ENCODE peak calls at places on chromosomes 4 and X, in five cellular contexts. Z, B, M, W and K are unnamed samples.

GRCh38 chrX:68894142-68894512 is 65.3 kb downstream of the EFNB1 start:
- DNase-seq in B (no peak), M (no peak), W (no peak), Z (no peak), K (no peak)

GRCh38 chrX:336227-336626 is 17.6 kb upstream of the GTPBP6 start:
- DNase-seq in M (no peak), Z (no peak), B (no peak), W (no peak), K (no peak)

GRCh38 chr4:55609393-55609821 is 17.4 kb upstream of the PDCL2 start:
- DNase-seq in Z (peak; percentile 53), B (no peak), W (peak; percentile 83), M (no peak), K (no peak)

GRCh38 chrX:9885150-9885549 is 82.0 kb upstream of the CLDN34 start:
- DNase-seq in Z (peak; percentile 74), B (peak; percentile 14), W (peak; percentile 22), M (no peak), K (peak; percentile 34)

GRCh38 chr4:8699479-8700145 is 107.0 kb downstream of the CPZ start:
- DNase-seq in B (no peak), W (no peak), Z (no peak), M (no peak), K (no peak)

GRCh38 chrX:136658151-136658550 is 10.2 kb downstream of the CD40LG start:
- DNase-seq in B (no peak), M (no peak), Z (no peak), W (no peak), K (no peak)

GRCh38 chr4:38566811-38567398 is 97.1 kb upstream of the KLF3 start:
- DNase-seq in W (peak; percentile 15), B (no peak), Z (no peak), M (no peak), K (no peak)

GRCh38 chr4:145041378-145041777 is 56.6 kb downstream of the ANAPC10 start:
- DNase-seq in Z (no peak), M (no peak), W (no peak), B (no peak), K (no peak)

GRCh38 chr4:151540728-151541437 is 131.9 kb downstream of the FHIP1A start:
- DNase-seq in M (no peak), W (peak; percentile 92), Z (peak; percentile 95), B (peak; percentile 97), K (no peak)

GRCh38 chr4:80197601-80198444 is 520 bp downstream of the PRDM8 start:
- DNase-seq in B (no peak), M (no peak), W (no peak), Z (no peak), K (no peak)

DNA sequence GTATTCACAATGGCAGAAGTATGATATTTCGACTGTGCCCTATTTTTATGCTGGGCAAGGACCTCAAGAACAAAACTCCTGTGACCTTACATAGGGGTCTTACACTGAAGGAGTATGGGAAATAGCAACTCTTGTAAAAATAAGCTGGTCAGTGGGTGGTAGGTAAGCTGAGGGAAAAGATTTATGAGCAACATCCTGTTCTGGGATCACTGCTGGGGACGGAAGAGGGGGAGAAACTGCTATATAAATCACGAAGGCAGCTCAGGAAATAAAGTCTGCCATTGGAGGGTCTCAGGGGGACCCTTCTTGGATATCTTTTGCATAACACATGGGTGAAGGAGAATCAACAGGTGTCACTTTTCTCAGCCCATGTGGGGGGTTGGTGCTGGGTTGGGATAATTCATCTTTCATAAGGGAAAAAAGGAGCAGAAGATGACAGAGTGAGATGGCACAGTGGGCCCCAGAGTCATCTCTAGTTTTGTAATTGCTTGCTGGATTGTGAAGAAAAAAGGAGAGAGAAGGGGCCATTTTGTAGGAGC is 33.7 kb downstream of the AFF1 start:
- DNase-seq in Z (no peak), W (no peak), B (no peak), M (no peak), K (no peak)
- TF ChIP-seq CTCF in Z (no peak), W (no peak), B (no peak), M (no peak), K (no peak)

DNA sequence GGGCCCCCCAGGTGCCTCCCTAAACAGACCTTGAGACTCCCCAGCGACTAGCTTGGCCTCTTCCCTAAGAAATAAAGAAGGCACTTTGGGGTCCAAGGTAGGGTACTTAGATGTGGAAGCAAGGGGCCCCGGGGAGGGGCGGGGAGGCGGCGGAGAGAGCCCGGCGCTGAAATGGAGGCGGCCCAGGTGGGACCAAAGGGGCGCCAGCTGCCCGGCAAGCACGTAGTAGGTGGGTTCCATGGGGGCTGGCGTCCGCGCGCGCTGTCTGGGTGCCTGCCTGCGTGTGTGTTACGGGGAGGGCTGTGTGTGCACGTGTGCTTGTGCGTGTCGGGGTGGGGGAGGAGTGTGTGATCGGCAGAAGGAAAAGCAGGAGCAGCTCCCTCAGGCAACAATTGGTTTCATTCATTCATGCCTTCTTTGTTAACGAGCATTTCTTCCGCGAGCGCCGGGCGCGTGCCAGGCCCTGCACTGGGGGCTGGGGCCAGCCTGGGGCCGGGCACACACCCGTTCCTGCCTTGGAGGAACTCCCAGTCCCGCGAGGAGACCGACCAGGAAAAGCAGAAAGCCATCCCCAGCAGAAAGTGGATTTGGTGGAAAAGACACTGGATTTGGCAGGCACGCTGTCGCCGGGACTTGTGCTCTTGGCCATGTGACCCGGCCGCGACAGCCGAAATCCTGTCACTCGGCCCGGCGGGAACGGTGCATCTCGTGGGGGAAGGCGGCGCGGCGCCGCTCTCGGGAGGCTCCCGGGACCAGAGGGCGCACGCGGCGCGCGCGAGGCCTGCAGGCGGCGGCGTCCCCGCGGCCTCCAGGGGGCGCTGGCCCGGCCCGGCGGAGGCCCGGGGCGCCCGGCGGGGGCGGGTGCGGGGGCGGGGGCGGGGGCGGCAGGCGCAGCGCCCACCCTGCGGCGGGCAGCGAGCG is 3.3 kb upstream of the DUSP9 start:
- DNase-seq in B (no peak), Z (peak; percentile 19), M (no peak), W (no peak), K (no peak)
- TF ChIP-seq CTCF in B (peak; percentile 59), Z (peak; percentile 31), M (no peak), W (no peak), K (peak; percentile 27)

DNA sequence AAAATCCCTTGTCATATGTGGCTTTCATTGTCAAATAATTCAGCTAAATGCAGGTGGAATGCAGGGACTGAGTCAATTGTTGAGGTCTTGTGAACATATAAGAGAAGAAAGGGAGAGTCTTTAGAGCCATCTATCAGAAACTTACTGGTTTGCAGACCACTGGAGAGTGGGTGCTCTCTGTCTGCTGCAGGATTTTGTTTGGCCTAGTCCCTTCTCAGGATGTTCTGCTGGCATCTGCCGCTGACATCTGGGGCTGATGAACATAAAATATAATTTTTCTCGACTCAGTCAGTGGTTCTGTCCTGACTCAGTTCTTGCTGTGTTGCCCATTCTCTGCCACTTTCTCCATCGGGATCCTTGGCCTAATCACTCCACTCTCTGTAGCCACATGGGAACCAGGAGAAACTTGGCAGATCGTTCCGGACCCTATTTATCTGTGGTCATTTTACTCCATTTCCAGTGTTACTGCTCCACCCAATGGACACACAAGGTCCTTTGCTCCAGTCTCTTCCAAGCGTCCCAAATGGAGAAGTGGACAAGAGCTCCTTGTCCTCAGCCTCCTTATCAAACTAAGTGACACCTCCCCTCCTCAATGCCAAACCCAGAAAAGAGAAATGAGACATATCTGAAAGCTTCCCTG is 436.2 kb downstream of the FAT4 start:
- DNase-seq in M (peak; percentile 23), W (peak; percentile 76), B (no peak), Z (peak; percentile 62), K (no peak)
- TF ChIP-seq CTCF in M (peak; percentile 30), W (peak; percentile 45), B (peak; percentile 28), Z (peak; percentile 64), K (peak; percentile 31)

GRCh38 chrX:131789664-131790063 is 233.4 kb upstream of the STK26 start:
- DNase-seq in Z (no peak), B (no peak), M (no peak), W (no peak), K (no peak)

GRCh38 chrX:131778269-131779218 is 234.7 kb downstream of the OR13H1 start:
- DNase-seq in W (peak; percentile 91), Z (peak; percentile 25), M (no peak), B (no peak), K (no peak)

GRCh38 chrX:131779313-131779712 is 235.4 kb downstream of the OR13H1 start:
- DNase-seq in W (no peak), M (no peak), Z (no peak), B (no peak), K (no peak)

DNA sequence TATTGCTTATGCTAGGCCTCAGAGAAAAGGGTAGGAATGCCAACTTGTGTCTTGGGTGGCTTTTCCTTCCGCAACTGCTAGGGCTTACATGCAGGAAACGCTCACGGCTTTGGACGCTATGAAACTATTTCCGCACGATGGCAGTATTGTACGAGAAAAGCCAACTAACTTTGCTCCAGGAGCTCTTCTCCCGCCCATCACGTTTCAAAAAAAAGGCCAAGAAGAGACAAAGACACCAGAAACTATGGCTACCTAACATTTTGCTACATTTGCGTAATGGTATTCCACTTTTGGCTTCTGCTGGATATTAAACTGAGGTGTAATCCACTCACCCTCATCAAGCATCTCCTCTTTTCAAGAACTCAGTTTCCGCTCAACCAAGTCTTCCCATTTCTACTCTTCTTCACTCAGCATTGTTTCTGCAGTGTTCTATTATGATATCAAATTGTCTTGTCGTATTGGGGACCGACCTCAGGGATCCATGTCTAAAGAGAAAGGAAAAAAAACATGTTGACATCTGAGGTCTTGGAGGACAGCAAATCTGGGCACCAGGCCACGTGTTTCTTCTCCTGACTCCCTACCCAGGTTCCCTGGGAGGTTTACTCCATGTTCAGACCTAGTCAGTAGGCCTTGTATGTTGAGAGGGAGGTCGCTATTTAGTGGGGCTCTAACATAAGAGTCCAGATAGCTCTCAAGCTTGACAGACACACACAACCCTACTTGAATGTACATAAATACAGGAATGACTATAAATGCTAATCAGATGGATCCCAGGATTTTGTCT is 239.4 kb upstream of the STK26 start:
- DNase-seq in W (peak; percentile 97), M (no peak), B (peak; percentile 81), Z (peak; percentile 73), K (no peak)
- TF ChIP-seq CTCF in W (peak; percentile 50), M (no peak), B (peak; percentile 58), Z (peak; percentile 35), K (no peak)

GRCh38 chrX:105191878-105192277 is 28.6 kb downstream of the TEX13A start:
- DNase-seq in M (no peak), Z (peak; percentile 59), B (no peak), W (no peak), K (no peak)
- TF ChIP-seq CTCF in M (peak; percentile 55), Z (peak; percentile 65), B (peak; percentile 42), W (peak; percentile 46), K (no peak)

GRCh38 chrX:37993857-37994619 is 12.3 kb upstream of the SYTL5 start:
- DNase-seq in B (peak; percentile 62), W (no peak), Z (peak; percentile 33), M (peak; percentile 19), K (no peak)
- TF ChIP-seq CTCF in B (no peak), W (no peak), Z (no peak), M (no peak), K (no peak)

GRCh38 chrX:23168291-23168690 is 166.4 kb upstream of the PTCHD1 start:
- DNase-seq in B (no peak), Z (no peak), M (no peak), W (no peak), K (no peak)
- TF ChIP-seq CTCF in B (no peak), Z (no peak), M (no peak), W (no peak), K (no peak)

DNA sequence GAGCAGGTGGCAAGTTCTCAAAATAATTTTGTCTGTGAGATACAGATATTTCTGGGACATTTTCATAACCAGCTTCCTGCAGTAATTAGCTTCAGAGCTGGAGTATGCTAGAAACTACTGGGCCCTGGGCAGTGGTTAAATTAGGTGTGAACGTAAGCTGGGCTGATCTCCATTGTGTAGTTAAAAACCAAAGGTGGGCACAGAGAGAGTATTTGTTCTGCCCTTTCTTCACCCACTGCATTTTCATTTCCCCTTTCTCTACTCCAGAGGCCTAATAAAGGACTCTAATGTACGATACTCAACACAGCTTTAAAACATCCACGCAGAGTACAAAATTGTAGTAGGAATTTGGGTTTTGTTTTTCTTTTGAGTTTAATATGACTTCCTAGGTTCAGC is 252.7 kb downstream of the SPRY1 start:
- DNase-seq in W (no peak), M (no peak), Z (no peak), B (no peak), K (no peak)
- TF ChIP-seq CTCF in W (no peak), M (no peak), Z (no peak), B (no peak), K (no peak)